ENCODE peak calls at places on chromosomes 1 and 21, in seven cellular contexts. One of them, this sample, is unnamed.

GRCh38 chr1:230575886-230576477 is 66.3 kb upstream of the COG2 start:
- DNase-seq in tibial artery: no peak
- DNase-seq in HFF-Myc: no peak
- DNase-seq in CD8-positive, alpha-beta memory T cell: no peak
- DNase-seq in GM23338: no peak
- DNase-seq in HAP-1: no peak
- DNase-seq in psoas muscle: no peak
- DNase-seq in this sample: no peak

GRCh38 chr1:111620412-111620971 is 903 bp downstream of the RAP1A start:
- DNase-seq in tibial artery: no peak
- DNase-seq in HFF-Myc: no peak
- DNase-seq in CD8-positive, alpha-beta memory T cell: no peak
- DNase-seq in GM23338: peak
- DNase-seq in HAP-1: no peak
- DNase-seq in psoas muscle: no peak
- DNase-seq in this sample: no peak

GRCh38 chr1:1777510-1777909 is 760 bp downstream of the NADK start:
- DNase-seq in tibial artery: peak
- DNase-seq in HFF-Myc: no peak
- DNase-seq in CD8-positive, alpha-beta memory T cell: no peak
- DNase-seq in GM23338: peak
- DNase-seq in HAP-1: peak
- DNase-seq in psoas muscle: peak
- DNase-seq in this sample: no peak

GRCh38 chr1:31717341-31717740 is 13.5 kb upstream of the COL16A1 start:
- DNase-seq in tibial artery: no peak
- DNase-seq in HFF-Myc: no peak
- DNase-seq in CD8-positive, alpha-beta memory T cell: no peak
- DNase-seq in GM23338: no peak
- DNase-seq in HAP-1: no peak
- DNase-seq in psoas muscle: no peak
- DNase-seq in this sample: no peak

GRCh38 chr1:235835226-235835625 is 31.5 kb downstream of the LYST start:
- DNase-seq in tibial artery: peak
- DNase-seq in HFF-Myc: no peak
- DNase-seq in CD8-positive, alpha-beta memory T cell: no peak
- DNase-seq in GM23338: no peak
- DNase-seq in HAP-1: no peak
- DNase-seq in psoas muscle: peak
- DNase-seq in this sample: peak

GRCh38 chr1:23530750-23531651 is at the start of gene E2F2:
- DNase-seq in tibial artery: peak
- DNase-seq in HFF-Myc: no peak
- DNase-seq in CD8-positive, alpha-beta memory T cell: peak
- DNase-seq in GM23338: peak
- DNase-seq in HAP-1: peak
- DNase-seq in psoas muscle: peak
- DNase-seq in this sample: peak

GRCh38 chr1:41516168-41516961 is 31.9 kb upstream of the EDN2 start:
- DNase-seq in tibial artery: peak
- DNase-seq in HFF-Myc: peak
- DNase-seq in CD8-positive, alpha-beta memory T cell: peak
- DNase-seq in GM23338: peak
- DNase-seq in HAP-1: peak
- DNase-seq in psoas muscle: peak
- DNase-seq in this sample: peak

GRCh38 chr1:38138498-38139233 is 92.1 kb upstream of the POU3F1 start:
- DNase-seq in tibial artery: peak
- DNase-seq in HFF-Myc: peak
- DNase-seq in CD8-positive, alpha-beta memory T cell: no peak
- DNase-seq in GM23338: no peak
- DNase-seq in HAP-1: no peak
- DNase-seq in psoas muscle: peak
- DNase-seq in this sample: peak

GRCh38 chr1:6949991-6950765 is 164.9 kb downstream of the CAMTA1 start:
- DNase-seq in tibial artery: no peak
- DNase-seq in HFF-Myc: no peak
- DNase-seq in CD8-positive, alpha-beta memory T cell: no peak
- DNase-seq in GM23338: no peak
- DNase-seq in HAP-1: no peak
- DNase-seq in psoas muscle: no peak
- DNase-seq in this sample: no peak

GRCh38 chr1:178495741-178496409 is 889 bp downstream of the CLEC20A start:
- DNase-seq in tibial artery: no peak
- DNase-seq in HFF-Myc: no peak
- DNase-seq in CD8-positive, alpha-beta memory T cell: no peak
- DNase-seq in GM23338: no peak
- DNase-seq in HAP-1: no peak
- DNase-seq in psoas muscle: no peak
- DNase-seq in this sample: no peak

GRCh38 chr21:25979845-25980433 is 190.6 kb downstream of the APP start:
- DNase-seq in tibial artery: no peak
- DNase-seq in HFF-Myc: no peak
- DNase-seq in CD8-positive, alpha-beta memory T cell: no peak
- DNase-seq in GM23338: no peak
- DNase-seq in HAP-1: no peak
- DNase-seq in psoas muscle: no peak
- DNase-seq in this sample: no peak

GRCh38 chr1:43799656-43800629 is 92.6 kb downstream of the ST3GAL3 start:
- DNase-seq in tibial artery: no peak
- DNase-seq in HFF-Myc: peak
- DNase-seq in CD8-positive, alpha-beta memory T cell: no peak
- DNase-seq in GM23338: no peak
- DNase-seq in HAP-1: no peak
- DNase-seq in psoas muscle: no peak
- DNase-seq in this sample: no peak

GRCh38 chr21:41972511-41973205 is 18.8 kb upstream of the C2CD2 start:
- DNase-seq in tibial artery: no peak
- DNase-seq in HFF-Myc: no peak
- DNase-seq in CD8-positive, alpha-beta memory T cell: no peak
- DNase-seq in GM23338: no peak
- DNase-seq in HAP-1: no peak
- DNase-seq in psoas muscle: no peak
- DNase-seq in this sample: no peak

GRCh38 chr1:182185822-182186756 is 124.6 kb upstream of the ZNF648 start:
- DNase-seq in tibial artery: no peak
- DNase-seq in HFF-Myc: no peak
- DNase-seq in CD8-positive, alpha-beta memory T cell: no peak
- DNase-seq in GM23338: peak
- DNase-seq in HAP-1: no peak
- DNase-seq in psoas muscle: no peak
- DNase-seq in this sample: no peak

GRCh38 chr1:36584874-36585759 is 102.4 kb upstream of the CSF3R start:
- DNase-seq in tibial artery: no peak
- DNase-seq in HFF-Myc: no peak
- DNase-seq in CD8-positive, alpha-beta memory T cell: no peak
- DNase-seq in GM23338: no peak
- DNase-seq in HAP-1: no peak
- DNase-seq in psoas muscle: no peak
- DNase-seq in this sample: no peak

GRCh38 chr1:29210278-29211085 is 20.3 kb downstream of the MECR start:
- DNase-seq in tibial artery: no peak
- DNase-seq in HFF-Myc: no peak
- DNase-seq in CD8-positive, alpha-beta memory T cell: no peak
- DNase-seq in GM23338: no peak
- DNase-seq in HAP-1: no peak
- DNase-seq in psoas muscle: no peak
- DNase-seq in this sample: no peak

GRCh38 chr1:160114085-160114484 is 1.5 kb upstream of the ATP1A2 start:
- DNase-seq in tibial artery: no peak
- DNase-seq in HFF-Myc: no peak
- DNase-seq in CD8-positive, alpha-beta memory T cell: no peak
- DNase-seq in GM23338: no peak
- DNase-seq in HAP-1: no peak
- DNase-seq in psoas muscle: no peak
- DNase-seq in this sample: no peak

GRCh38 chr21:36028127-36029069 is 31.9 kb downstream of the SETD4 start:
- DNase-seq in tibial artery: peak
- DNase-seq in HFF-Myc: peak
- DNase-seq in CD8-positive, alpha-beta memory T cell: peak
- DNase-seq in GM23338: peak
- DNase-seq in HAP-1: peak
- DNase-seq in psoas muscle: peak
- DNase-seq in this sample: peak

DNA sequence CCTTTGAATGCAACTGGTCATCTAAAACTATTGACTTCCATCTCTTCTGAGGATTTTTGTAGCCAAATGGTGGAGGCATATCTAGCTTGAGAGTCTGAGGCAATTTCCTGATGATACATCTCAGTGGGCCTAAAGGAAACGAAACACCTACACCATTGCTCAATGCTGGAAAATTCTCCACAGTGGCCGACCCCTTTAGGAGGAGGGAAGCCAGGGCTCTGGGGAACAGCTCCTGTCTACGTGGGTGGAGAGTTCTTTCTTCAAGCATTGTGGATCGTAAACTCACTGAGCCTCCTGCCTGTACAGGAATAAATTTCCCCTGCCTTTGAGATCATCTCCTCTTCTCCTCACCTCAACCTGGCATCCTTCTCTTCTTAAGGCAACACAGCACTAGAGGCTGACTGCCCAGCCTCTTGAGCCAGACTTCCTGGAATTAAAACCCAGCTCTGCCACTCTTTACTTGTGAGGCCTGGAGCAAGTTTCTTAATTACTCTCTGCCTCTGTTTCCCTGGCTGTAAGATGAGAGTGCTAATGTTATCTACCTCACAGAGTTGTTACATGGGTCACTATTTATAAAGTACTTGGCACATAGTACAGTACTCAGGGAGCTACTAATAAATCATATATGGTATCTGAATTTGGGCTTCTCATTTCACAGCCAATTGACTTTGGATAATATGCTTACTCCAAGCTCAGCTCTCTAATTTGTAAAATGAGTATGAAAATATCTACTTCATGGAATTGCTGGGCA is 108.7 kb upstream of the HOOK1 start:
- DNase-seq in tibial artery: peak
- DNase-seq in HFF-Myc: no peak
- DNase-seq in CD8-positive, alpha-beta memory T cell: no peak
- DNase-seq in GM23338: no peak
- DNase-seq in HAP-1: no peak
- DNase-seq in psoas muscle: peak
- DNase-seq in this sample: no peak
- H3K4me3 ChIP-seq in tibial artery: no peak
- H3K4me3 ChIP-seq in HFF-Myc: no peak
- H3K4me3 ChIP-seq in CD8-positive, alpha-beta memory T cell: no peak
- H3K4me3 ChIP-seq in GM23338: no peak
- H3K4me3 ChIP-seq in HAP-1: no peak
- H3K4me3 ChIP-seq in psoas muscle: no peak
- H3K4me3 ChIP-seq in this sample: no peak

DNA sequence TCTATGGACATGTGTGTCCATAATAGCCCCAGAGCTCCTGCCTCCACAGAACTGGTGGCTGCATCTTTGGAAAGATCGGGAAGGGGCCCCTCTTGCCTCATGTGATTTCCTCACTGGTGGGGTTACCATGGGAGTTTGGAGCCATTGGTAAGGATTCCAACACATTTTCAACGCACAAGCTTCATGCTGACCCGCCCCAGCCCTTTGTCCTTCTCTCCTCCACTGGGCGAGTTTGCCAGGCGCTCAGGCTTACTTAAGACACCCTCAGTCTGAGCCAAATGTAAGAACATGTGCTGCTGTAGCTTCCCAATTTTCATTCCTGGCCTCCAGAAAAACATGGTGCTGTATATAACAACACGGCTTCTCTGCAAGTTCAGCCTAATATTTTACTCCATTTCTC is 72.4 kb downstream of the ATP5PO start:
- DNase-seq in tibial artery: peak
- DNase-seq in HFF-Myc: no peak
- DNase-seq in CD8-positive, alpha-beta memory T cell: no peak
- DNase-seq in GM23338: no peak
- DNase-seq in HAP-1: no peak
- DNase-seq in psoas muscle: peak
- DNase-seq in this sample: no peak
- H3K4me3 ChIP-seq in tibial artery: no peak
- H3K4me3 ChIP-seq in HFF-Myc: no peak
- H3K4me3 ChIP-seq in CD8-positive, alpha-beta memory T cell: no peak
- H3K4me3 ChIP-seq in GM23338: no peak
- H3K4me3 ChIP-seq in HAP-1: no peak
- H3K4me3 ChIP-seq in psoas muscle: no peak
- H3K4me3 ChIP-seq in this sample: no peak

GRCh38 chr1:197920345-197921117 is 3.4 kb downstream of the LHX9 start:
- DNase-seq in tibial artery: no peak
- DNase-seq in HFF-Myc: no peak
- DNase-seq in CD8-positive, alpha-beta memory T cell: no peak
- DNase-seq in GM23338: peak
- DNase-seq in HAP-1: no peak
- DNase-seq in psoas muscle: no peak
- DNase-seq in this sample: no peak
- H3K4me3 ChIP-seq in tibial artery: no peak
- H3K4me3 ChIP-seq in HFF-Myc: no peak
- H3K4me3 ChIP-seq in CD8-positive, alpha-beta memory T cell: no peak
- H3K4me3 ChIP-seq in GM23338: peak
- H3K4me3 ChIP-seq in HAP-1: no peak
- H3K4me3 ChIP-seq in psoas muscle: no peak
- H3K4me3 ChIP-seq in this sample: no peak

GRCh38 chr1:209154916-209155315 is 428.6 kb upstream of the CAMK1G start:
- DNase-seq in tibial artery: no peak
- DNase-seq in HFF-Myc: no peak
- DNase-seq in CD8-positive, alpha-beta memory T cell: no peak
- DNase-seq in GM23338: no peak
- DNase-seq in HAP-1: no peak
- DNase-seq in psoas muscle: no peak
- DNase-seq in this sample: no peak

GRCh38 chr1:209156991-209157390 is 426.5 kb upstream of the CAMK1G start:
- DNase-seq in tibial artery: no peak
- DNase-seq in HFF-Myc: no peak
- DNase-seq in CD8-positive, alpha-beta memory T cell: no peak
- DNase-seq in GM23338: peak
- DNase-seq in HAP-1: no peak
- DNase-seq in psoas muscle: no peak
- DNase-seq in this sample: no peak

GRCh38 chr1:209153435-209153834 is 430.1 kb upstream of the CAMK1G start:
- DNase-seq in tibial artery: no peak
- DNase-seq in HFF-Myc: no peak
- DNase-seq in CD8-positive, alpha-beta memory T cell: no peak
- DNase-seq in GM23338: no peak
- DNase-seq in HAP-1: no peak
- DNase-seq in psoas muscle: no peak
- DNase-seq in this sample: no peak

GRCh38 chr1:209157514-209158285 is 425.8 kb upstream of the CAMK1G start:
- DNase-seq in tibial artery: no peak
- DNase-seq in HFF-Myc: no peak
- DNase-seq in CD8-positive, alpha-beta memory T cell: no peak
- DNase-seq in GM23338: peak
- DNase-seq in HAP-1: no peak
- DNase-seq in psoas muscle: no peak
- DNase-seq in this sample: no peak

GRCh38 chr1:209155556-209155955 is 428.0 kb upstream of the CAMK1G start:
- DNase-seq in tibial artery: no peak
- DNase-seq in HFF-Myc: no peak
- DNase-seq in CD8-positive, alpha-beta memory T cell: no peak
- DNase-seq in GM23338: peak
- DNase-seq in HAP-1: no peak
- DNase-seq in psoas muscle: no peak
- DNase-seq in this sample: peak
- H3K4me3 ChIP-seq in tibial artery: no peak
- H3K4me3 ChIP-seq in HFF-Myc: no peak
- H3K4me3 ChIP-seq in CD8-positive, alpha-beta memory T cell: no peak
- H3K4me3 ChIP-seq in GM23338: no peak
- H3K4me3 ChIP-seq in HAP-1: no peak
- H3K4me3 ChIP-seq in psoas muscle: no peak
- H3K4me3 ChIP-seq in this sample: no peak

GRCh38 chr1:202193614-202194327 is at the start of gene LGR6:
- DNase-seq in tibial artery: no peak
- DNase-seq in HFF-Myc: no peak
- DNase-seq in CD8-positive, alpha-beta memory T cell: no peak
- DNase-seq in GM23338: peak
- DNase-seq in HAP-1: no peak
- DNase-seq in psoas muscle: no peak
- DNase-seq in this sample: peak
- H3K4me3 ChIP-seq in tibial artery: peak
- H3K4me3 ChIP-seq in HFF-Myc: no peak
- H3K4me3 ChIP-seq in CD8-positive, alpha-beta memory T cell: no peak
- H3K4me3 ChIP-seq in GM23338: peak
- H3K4me3 ChIP-seq in HAP-1: no peak
- H3K4me3 ChIP-seq in psoas muscle: peak
- H3K4me3 ChIP-seq in this sample: peak

This sample was measured in cardiac muscle cell.